ENCODE peak calls at places on chromosomes 6 and 20, in ten cellular contexts. One of them, this sample, is unnamed.

GRCh38 chr6:34094474-34095135 is 51.3 kb downstream of the GRM4 start:
- DNase-seq in stimulated activated CD8-positive, alpha-beta memory T cell treated with anti-CD3 and anti-CD28 coated beads, Interleukin-4, amount 100 ng/mL, for 48 hours: no peak
- DNase-seq in NCI-H774: no peak
- DNase-seq in occipital lobe: no peak
- DNase-seq in M059J: no peak
- DNase-seq in iris pigment epithelial cell: no peak
- DNase-seq in activated T-helper 1 cell treated with anti-CD3 and anti-CD28 coated beads, Interleukin-2, amount 50 U/mL, for 16 hours: no peak
- DNase-seq in adrenal gland: no peak
- DNase-seq in amniotic stem cell: no peak
- DNase-seq in mucosa of descending colon: no peak
- DNase-seq in this sample: no peak

GRCh38 chr20:47922280-47922675 is 137.0 kb upstream of the SULF2 start:
- DNase-seq in stimulated activated CD8-positive, alpha-beta memory T cell treated with anti-CD3 and anti-CD28 coated beads, Interleukin-4, amount 100 ng/mL, for 48 hours: no peak
- DNase-seq in NCI-H774: no peak
- DNase-seq in occipital lobe: no peak
- DNase-seq in M059J: peak; percentile 78
- DNase-seq in iris pigment epithelial cell: peak; percentile 54
- DNase-seq in activated T-helper 1 cell treated with anti-CD3 and anti-CD28 coated beads, Interleukin-2, amount 50 U/mL, for 16 hours: no peak
- DNase-seq in adrenal gland: no peak
- DNase-seq in amniotic stem cell: no peak
- DNase-seq in mucosa of descending colon: no peak
- DNase-seq in this sample: no peak

GRCh38 chr20:37852666-37853065 is 50.3 kb upstream of the VSTM2L start:
- DNase-seq in stimulated activated CD8-positive, alpha-beta memory T cell treated with anti-CD3 and anti-CD28 coated beads, Interleukin-4, amount 100 ng/mL, for 48 hours: no peak
- DNase-seq in NCI-H774: no peak
- DNase-seq in occipital lobe: no peak
- DNase-seq in M059J: no peak
- DNase-seq in iris pigment epithelial cell: peak; percentile 3
- DNase-seq in activated T-helper 1 cell treated with anti-CD3 and anti-CD28 coated beads, Interleukin-2, amount 50 U/mL, for 16 hours: no peak
- DNase-seq in adrenal gland: no peak
- DNase-seq in amniotic stem cell: no peak
- DNase-seq in mucosa of descending colon: no peak
- DNase-seq in this sample: no peak

GRCh38 chr6:36829919-36830544 is 9.2 kb downstream of the CPNE5 start:
- DNase-seq in stimulated activated CD8-positive, alpha-beta memory T cell treated with anti-CD3 and anti-CD28 coated beads, Interleukin-4, amount 100 ng/mL, for 48 hours: no peak
- DNase-seq in NCI-H774: no peak
- DNase-seq in occipital lobe: no peak
- DNase-seq in M059J: peak; percentile 62
- DNase-seq in iris pigment epithelial cell: no peak
- DNase-seq in activated T-helper 1 cell treated with anti-CD3 and anti-CD28 coated beads, Interleukin-2, amount 50 U/mL, for 16 hours: no peak
- DNase-seq in adrenal gland: peak; percentile 82
- DNase-seq in amniotic stem cell: no peak
- DNase-seq in mucosa of descending colon: peak; percentile 62
- DNase-seq in this sample: peak; percentile 99

GRCh38 chr6:150485559-150486517 is 113.8 kb upstream of the PLEKHG1 start:
- DNase-seq in stimulated activated CD8-positive, alpha-beta memory T cell treated with anti-CD3 and anti-CD28 coated beads, Interleukin-4, amount 100 ng/mL, for 48 hours: no peak
- DNase-seq in NCI-H774: no peak
- DNase-seq in occipital lobe: no peak
- DNase-seq in M059J: no peak
- DNase-seq in iris pigment epithelial cell: no peak
- DNase-seq in activated T-helper 1 cell treated with anti-CD3 and anti-CD28 coated beads, Interleukin-2, amount 50 U/mL, for 16 hours: no peak
- DNase-seq in adrenal gland: no peak
- DNase-seq in amniotic stem cell: no peak
- DNase-seq in mucosa of descending colon: no peak
- DNase-seq in this sample: no peak

GRCh38 chr6:142773859-142774258 is 171.1 kb downstream of the HIVEP2 start:
- DNase-seq in stimulated activated CD8-positive, alpha-beta memory T cell treated with anti-CD3 and anti-CD28 coated beads, Interleukin-4, amount 100 ng/mL, for 48 hours: no peak
- DNase-seq in NCI-H774: no peak
- DNase-seq in occipital lobe: no peak
- DNase-seq in M059J: no peak
- DNase-seq in iris pigment epithelial cell: no peak
- DNase-seq in activated T-helper 1 cell treated with anti-CD3 and anti-CD28 coated beads, Interleukin-2, amount 50 U/mL, for 16 hours: no peak
- DNase-seq in adrenal gland: no peak
- DNase-seq in amniotic stem cell: no peak
- DNase-seq in mucosa of descending colon: no peak
- DNase-seq in this sample: peak; percentile 71

GRCh38 chr6:162123797-162124196 is 603.8 kb downstream of the PRKN start:
- DNase-seq in stimulated activated CD8-positive, alpha-beta memory T cell treated with anti-CD3 and anti-CD28 coated beads, Interleukin-4, amount 100 ng/mL, for 48 hours: no peak
- DNase-seq in NCI-H774: no peak
- DNase-seq in occipital lobe: no peak
- DNase-seq in M059J: no peak
- DNase-seq in iris pigment epithelial cell: peak; percentile 8
- DNase-seq in activated T-helper 1 cell treated with anti-CD3 and anti-CD28 coated beads, Interleukin-2, amount 50 U/mL, for 16 hours: no peak
- DNase-seq in adrenal gland: no peak
- DNase-seq in amniotic stem cell: no peak
- DNase-seq in mucosa of descending colon: no peak
- DNase-seq in this sample: no peak

GRCh38 chr6:25359891-25360290 is 80.7 kb downstream of the CARMIL1 start:
- DNase-seq in stimulated activated CD8-positive, alpha-beta memory T cell treated with anti-CD3 and anti-CD28 coated beads, Interleukin-4, amount 100 ng/mL, for 48 hours: no peak
- DNase-seq in NCI-H774: no peak
- DNase-seq in occipital lobe: no peak
- DNase-seq in M059J: peak; percentile 11
- DNase-seq in iris pigment epithelial cell: no peak
- DNase-seq in activated T-helper 1 cell treated with anti-CD3 and anti-CD28 coated beads, Interleukin-2, amount 50 U/mL, for 16 hours: no peak
- DNase-seq in adrenal gland: no peak
- DNase-seq in amniotic stem cell: no peak
- DNase-seq in mucosa of descending colon: no peak
- DNase-seq in this sample: peak; percentile 48

GRCh38 chr20:34040300-34041015 is 46.7 kb downstream of the RALY start:
- DNase-seq in stimulated activated CD8-positive, alpha-beta memory T cell treated with anti-CD3 and anti-CD28 coated beads, Interleukin-4, amount 100 ng/mL, for 48 hours: no peak
- DNase-seq in NCI-H774: no peak
- DNase-seq in occipital lobe: no peak
- DNase-seq in M059J: no peak
- DNase-seq in iris pigment epithelial cell: no peak
- DNase-seq in activated T-helper 1 cell treated with anti-CD3 and anti-CD28 coated beads, Interleukin-2, amount 50 U/mL, for 16 hours: no peak
- DNase-seq in adrenal gland: no peak
- DNase-seq in amniotic stem cell: no peak
- DNase-seq in mucosa of descending colon: no peak
- DNase-seq in this sample: peak; percentile 75

GRCh38 chr20:36744764-36745191 is 1.1 kb downstream of the NDRG3 start:
- DNase-seq in stimulated activated CD8-positive, alpha-beta memory T cell treated with anti-CD3 and anti-CD28 coated beads, Interleukin-4, amount 100 ng/mL, for 48 hours: no peak
- DNase-seq in NCI-H774: no peak
- DNase-seq in occipital lobe: peak; percentile 60
- DNase-seq in M059J: peak; percentile 85
- DNase-seq in iris pigment epithelial cell: no peak
- DNase-seq in activated T-helper 1 cell treated with anti-CD3 and anti-CD28 coated beads, Interleukin-2, amount 50 U/mL, for 16 hours: no peak
- DNase-seq in adrenal gland: peak; percentile 86
- DNase-seq in amniotic stem cell: no peak
- DNase-seq in mucosa of descending colon: no peak
- DNase-seq in this sample: peak; percentile 25

GRCh38 chr6:7087491-7087979 is 20.2 kb upstream of the RREB1 start:
- DNase-seq in stimulated activated CD8-positive, alpha-beta memory T cell treated with anti-CD3 and anti-CD28 coated beads, Interleukin-4, amount 100 ng/mL, for 48 hours: peak; percentile 48
- DNase-seq in NCI-H774: no peak
- DNase-seq in occipital lobe: no peak
- DNase-seq in M059J: no peak
- DNase-seq in iris pigment epithelial cell: no peak
- DNase-seq in activated T-helper 1 cell treated with anti-CD3 and anti-CD28 coated beads, Interleukin-2, amount 50 U/mL, for 16 hours: no peak
- DNase-seq in adrenal gland: no peak
- DNase-seq in amniotic stem cell: no peak
- DNase-seq in mucosa of descending colon: peak; percentile 65
- DNase-seq in this sample: peak; percentile 97

GRCh38 chr20:45036044-45036755 is 64.7 kb downstream of the KCNS1 start:
- DNase-seq in stimulated activated CD8-positive, alpha-beta memory T cell treated with anti-CD3 and anti-CD28 coated beads, Interleukin-4, amount 100 ng/mL, for 48 hours: peak; percentile 72
- DNase-seq in NCI-H774: no peak
- DNase-seq in occipital lobe: no peak
- DNase-seq in M059J: peak; percentile 87
- DNase-seq in iris pigment epithelial cell: peak; percentile 90
- DNase-seq in activated T-helper 1 cell treated with anti-CD3 and anti-CD28 coated beads, Interleukin-2, amount 50 U/mL, for 16 hours: no peak
- DNase-seq in adrenal gland: peak; percentile 31
- DNase-seq in amniotic stem cell: no peak
- DNase-seq in mucosa of descending colon: no peak
- DNase-seq in this sample: no peak

GRCh38 chr6:112683106-112683505 is 336.0 kb downstream of the RFPL4B start:
- DNase-seq in stimulated activated CD8-positive, alpha-beta memory T cell treated with anti-CD3 and anti-CD28 coated beads, Interleukin-4, amount 100 ng/mL, for 48 hours: no peak
- DNase-seq in NCI-H774: no peak
- DNase-seq in occipital lobe: no peak
- DNase-seq in M059J: no peak
- DNase-seq in iris pigment epithelial cell: peak; percentile 30
- DNase-seq in activated T-helper 1 cell treated with anti-CD3 and anti-CD28 coated beads, Interleukin-2, amount 50 U/mL, for 16 hours: no peak
- DNase-seq in adrenal gland: no peak
- DNase-seq in amniotic stem cell: no peak
- DNase-seq in mucosa of descending colon: no peak
- DNase-seq in this sample: no peak

This sample was measured in small intestine.